ENCODE peak calls at places on chromosomes 16 and 17, in four cellular contexts. J is T-helper 1 cell, L is substantia nigra, S is pancreas. K is an unnamed sample.

GRCh38 chr17:78937561-78937960 is 12.4 kb upstream of the TIMP2 start:
- DNase-seq in S (no peak), J (no peak), L (no peak), K (no peak)

GRCh38 chr17:82283208-82283749 is 9.8 kb upstream of the CSNK1D start:
- DNase-seq in J (peak), S (no peak), L (no peak), K (no peak)

GRCh38 chr17:49779730-49780220 is 8.7 kb upstream of the KAT7 start:
- DNase-seq in L (no peak), S (peak), J (peak), K (no peak)

GRCh38 chr17:37283414-37283961 is 92.3 kb upstream of the C17orf78 start:
- DNase-seq in S (no peak), L (no peak), J (no peak), K (no peak)

GRCh38 chr17:17152385-17152784 is 53.7 kb downstream of the PLD6 start:
- DNase-seq in S (no peak), L (no peak), J (no peak), K (no peak)

GRCh38 chr17:69695646-69696045 is 281.1 kb downstream of the MAP2K6 start:
- DNase-seq in L (no peak), J (no peak), S (no peak), K (no peak)

GRCh38 chr17:68511671-68512246 is 471 bp upstream of the PRKAR1A start:
- DNase-seq in J (no peak), L (peak), S (peak), K (no peak)

GRCh38 chr17:61306003-61306402 is 93.6 kb upstream of the TBX2 start:
- DNase-seq in S (no peak), L (no peak), J (no peak), K (no peak)

GRCh38 chr16:67814567-67814966 is 7.9 kb downstream of the TSNAXIP1 start:
- DNase-seq in J (no peak), L (no peak), S (no peak), K (no peak)

GRCh38 chr17:5785867-5786509 is 201.7 kb upstream of the NLRP1 start:
- DNase-seq in J (no peak), S (no peak), L (no peak), K (no peak)

GRCh38 chr17:69485901-69486643 is 71.6 kb downstream of the MAP2K6 start:
- DNase-seq in S (no peak), L (no peak), J (no peak), K (no peak)

GRCh38 chr16:11795887-11796226 is 1.2 kb downstream of the ZC3H7A start:
- DNase-seq in J (no peak), S (no peak), L (no peak), K (no peak)

GRCh38 chr17:80107231-80108021 is 6.0 kb downstream of the GAA start:
- DNase-seq in J (no peak), S (no peak), L (no peak), K (no peak)